ENCODE peak calls at places on chromosomes 11 and 22, in seven cellular contexts. V, E, L, U, F, B and A are unnamed samples.

GRCh38 chr11:57566035-57566504 is 1.4 kb downstream of the UBE2L6 start:
- DNase-seq in E (no peak), B (peak; percentile 64), U (peak; percentile 89), L (peak; percentile 74), F (no peak), V (no peak), A (no peak)

GRCh38 chr11:57805780-57806179 is 44.2 kb downstream of the CTNND1 start:
- DNase-seq in L (no peak), F (no peak), U (peak; percentile 42), E (no peak), B (no peak), V (no peak), A (no peak)

GRCh38 chr11:60929774-60930173 is 5.5 kb downstream of the TMEM132A start:
- DNase-seq in F (no peak), B (no peak), E (no peak), L (no peak), V (no peak), U (no peak), A (no peak)

GRCh38 chr11:128553662-128554392 is 33.5 kb downstream of the ETS1 start:
- DNase-seq in L (peak; percentile 66), U (no peak), E (no peak), V (no peak), B (peak; percentile 32), F (no peak), A (peak; percentile 70)

GRCh38 chr11:18726040-18726439 is at the start of gene IGSF22:
- DNase-seq in V (no peak), L (no peak), F (no peak), B (no peak), E (no peak), U (no peak), A (no peak)

GRCh38 chr22:37394341-37394740 is 32.9 kb downstream of the ELFN2 start:
- DNase-seq in V (no peak), U (no peak), F (no peak), B (no peak), L (no peak), E (no peak), A (no peak)

GRCh38 chr22:23156286-23156685 is 11.0 kb downstream of the RAB36 start:
- DNase-seq in B (no peak), F (no peak), U (no peak), E (no peak), V (no peak), L (no peak), A (no peak)

GRCh38 chr11:2578006-2578933 is 121.5 kb downstream of the KCNQ1OT1 start:
- DNase-seq in L (no peak), F (peak; percentile 42), V (no peak), B (no peak), E (no peak), U (no peak), A (no peak)

GRCh38 chr11:75100314-75100713 is 3.6 kb upstream of the OR2AT4 start:
- DNase-seq in B (peak; percentile 2), V (peak; percentile 21), E (peak; percentile 10), U (no peak), L (no peak), F (no peak), A (peak; percentile 10)

GRCh38 chr11:44404323-44404705 is 94.4 kb upstream of the ALX4 start:
- DNase-seq in L (no peak), B (no peak), U (no peak), F (no peak), E (no peak), V (no peak), A (no peak)

GRCh38 chr22:36002084-36002483 is 26.5 kb downstream of the RBFOX2 start:
- DNase-seq in B (no peak), U (no peak), F (no peak), V (no peak), E (no peak), L (no peak), A (no peak)

GRCh38 chr11:29432719-29433325 is 584.0 kb downstream of the KCNA4 start:
- DNase-seq in B (peak; percentile 26), L (peak; percentile 49), V (no peak), F (no peak), U (peak; percentile 5), E (no peak), A (no peak)

GRCh38 chr11:60734271-60734670 is 9.8 kb downstream of the MS4A18 start:
- DNase-seq in F (no peak), V (no peak), U (peak; percentile 75), B (no peak), L (no peak), E (no peak), A (no peak)

GRCh38 chr22:30569674-30570202 is 4.7 kb downstream of the GAL3ST1 start:
- DNase-seq in V (no peak), B (no peak), E (no peak), L (no peak), U (no peak), F (no peak), A (no peak)
- H3K4me3 ChIP-seq in V (no peak overlapping the region), B (no peak overlapping the region), E (no peak overlapping the region), L (no peak overlapping the region), U (no peak overlapping the region), F (no peak overlapping the region), A (no peak overlapping the region)

GRCh38 chr11:4523666-4524065 is 21.3 kb upstream of the OR52M1 start:
- DNase-seq in U (no peak), F (no peak), L (no peak), E (no peak), B (no peak), V (peak; percentile 4), A (no peak)
- H3K4me3 ChIP-seq in U (no peak overlapping the region), F (no peak overlapping the region), L (no peak overlapping the region), E (no peak overlapping the region), B (no peak overlapping the region), V (no peak overlapping the region), A (no peak overlapping the region)

DNA sequence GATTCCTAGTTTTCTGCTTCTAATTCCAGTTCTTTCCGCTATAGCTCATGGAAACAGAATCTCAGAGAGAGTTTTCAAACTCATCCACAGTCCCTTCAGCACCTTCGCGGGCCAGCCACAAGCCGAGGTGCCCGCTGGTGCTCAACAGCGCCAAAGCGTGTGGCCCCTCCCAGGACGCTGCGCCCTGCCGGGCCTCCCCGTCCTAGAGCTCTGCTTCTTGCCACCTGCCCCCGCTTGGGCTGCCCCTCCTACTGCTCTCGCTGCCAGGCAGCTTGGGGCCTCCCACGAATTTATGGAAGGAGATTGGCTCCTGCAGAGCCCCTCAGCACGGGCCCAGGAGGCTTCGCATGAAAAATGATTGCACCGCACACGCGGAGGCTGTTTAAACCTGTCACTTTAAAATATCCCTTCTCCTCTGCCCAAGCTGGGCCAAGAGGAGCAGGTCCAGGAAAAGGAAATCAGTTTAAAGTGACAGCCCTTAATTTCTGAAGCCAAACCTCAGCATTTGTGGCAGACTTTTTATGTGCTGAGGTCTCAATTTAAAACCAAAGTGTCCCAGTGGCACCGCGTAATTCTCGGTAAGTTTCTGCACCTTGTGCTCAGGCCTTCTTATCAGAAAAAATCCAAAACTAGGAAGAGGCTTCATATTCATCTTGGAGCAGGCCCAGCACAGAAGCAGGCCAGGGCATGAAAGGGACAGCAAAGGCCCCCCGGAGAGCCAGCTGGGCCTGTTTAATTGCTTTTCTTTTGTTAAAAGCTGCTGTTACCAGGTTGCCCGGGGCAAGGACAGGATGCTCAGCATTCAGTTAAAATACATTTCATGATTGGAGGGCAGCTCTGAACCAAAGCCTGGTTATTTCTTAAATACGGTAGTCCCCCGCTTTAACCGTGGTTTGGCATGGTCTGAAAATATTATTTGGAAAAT is 303.6 kb downstream of the OPCML start:
- DNase-seq in V (no peak), E (no peak), B (no peak), U (peak; percentile 24), L (no peak), F (peak; percentile 45), A (no peak)
- H3K4me3 ChIP-seq in V (no peak overlapping the region), E (no peak overlapping the region), B (no peak overlapping the region), U (no peak overlapping the region), L (no peak overlapping the region), F (no peak overlapping the region), A (no peak overlapping the region)

GRCh38 chr11:59394186-59394585 is 32.0 kb downstream of the OR5A2 start:
- DNase-seq in B (no peak), E (no peak), V (no peak), L (no peak), U (no peak), F (no peak), A (no peak)
- H3K4me3 ChIP-seq in B (no peak overlapping the region), E (no peak overlapping the region), V (no peak overlapping the region), L (no peak overlapping the region), U (no peak overlapping the region), F (no peak overlapping the region), A (no peak overlapping the region)

DNA sequence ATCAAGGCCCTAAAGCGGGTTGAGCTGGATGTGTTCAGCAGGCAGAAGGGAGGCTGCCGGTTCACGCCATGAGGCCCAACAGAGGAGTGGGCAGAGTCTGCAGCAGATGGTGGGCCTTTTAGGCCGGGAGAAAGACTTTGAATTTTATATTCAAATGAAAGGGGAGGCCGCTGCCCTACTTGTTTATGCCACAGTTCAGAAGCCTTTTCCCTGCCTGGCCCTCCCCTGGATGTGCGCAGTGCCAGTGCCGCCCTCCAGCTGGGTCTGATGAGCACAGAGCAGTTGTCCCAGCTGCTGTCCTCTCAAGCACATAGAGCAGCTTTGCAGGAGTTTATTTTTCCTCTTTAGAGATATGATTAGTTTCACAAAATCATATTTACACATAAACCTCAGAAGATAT is 46.8 kb upstream of the TTC12 start:
- DNase-seq in B (no peak), E (no peak), V (no peak), U (no peak), F (no peak), L (no peak), A (no peak)
- H3K4me3 ChIP-seq in B (no peak overlapping the region), E (no peak overlapping the region), V (no peak overlapping the region), U (no peak overlapping the region), F (no peak overlapping the region), L (no peak overlapping the region), A (no peak overlapping the region)